ENCODE peak calls at places on chromosomes 7 and 10, in four cellular contexts. J is PC-3, I is epithelial cell of esophagus, C is kidney epithelial cell. T is an unnamed sample.
A peak's percentile ranks its signal among the peaks of the same experiment; 100 is the strongest.

GRCh38 chr10:15738237-15738928 is 18.7 kb upstream of the ITGA8 start:
- DNase-seq in J (no peak), I (no peak), C (no peak), T (peak; percentile 86)

GRCh38 chr7:130884437-130885417 is 150.7 kb upstream of the KLF14 start:
- DNase-seq in J (peak; percentile 27), I (peak; percentile 89), C (peak; percentile 95), T (no peak)

GRCh38 chr10:73183882-73184281 is 16.0 kb downstream of the FAM149B1 start:
- DNase-seq in J (no peak), I (peak; percentile 2), C (no peak), T (no peak)

GRCh38 chr7:66837007-66837406 is 84.0 kb upstream of the TMEM248 start:
- DNase-seq in J (peak; percentile 75), I (peak; percentile 42), C (no peak), T (no peak)

GRCh38 chr10:80506189-80506575 is 31.5 kb upstream of the SH2D4B start:
- DNase-seq in J (no peak), I (peak; percentile 93), C (peak; percentile 94), T (no peak)

GRCh38 chr10:125008689-125009579 is 67.0 kb downstream of the ZRANB1 start:
- DNase-seq in J (no peak), I (peak; percentile 68), C (no peak), T (no peak)

GRCh38 chr7:116864084-116864483 is 1.7 kb downstream of the CAPZA2 start:
- DNase-seq in J (no peak), I (no peak), C (no peak), T (no peak)

GRCh38 chr7:131300572-131301466 is 26.9 kb upstream of the MKLN1 start:
- DNase-seq in J (no peak), I (no peak), C (no peak), T (no peak)

GRCh38 chr7:45407730-45408406 is 166.3 kb upstream of the ADCY1 start:
- DNase-seq in J (no peak), I (no peak), C (no peak), T (no peak)

GRCh38 chr10:132186488-132187413 is at the start of gene DPYSL4:
- DNase-seq in J (peak; percentile 10), I (no peak), C (no peak), T (no peak)

GRCh38 chr7:38629621-38630020 is 1.6 kb downstream of the AMPH start:
- DNase-seq in J (no peak), I (no peak), C (no peak), T (no peak)

GRCh38 chr10:43353495-43354324 is 17.7 kb upstream of the FXYD4 start:
- DNase-seq in J (peak; percentile 40), I (no peak), C (no peak), T (no peak)

GRCh38 chr7:80189638-80190037 is 55.0 kb downstream of the GNAI1 start:
- DNase-seq in J (no peak), I (no peak), C (no peak), T (no peak)

GRCh38 chr7:112511451-112512220 is 30.8 kb downstream of the LSMEM1 start:
- DNase-seq in J (no peak), I (no peak), C (no peak), T (no peak)

GRCh38 chr10:32846974-32847373 is 111.1 kb downstream of the ITGB1 start:
- DNase-seq in J (no peak), I (no peak), C (no peak), T (no peak)

GRCh38 chr7:151899513-151900360 is 22.8 kb upstream of the PRKAG2 start:
- DNase-seq in J (no peak), I (no peak), C (no peak), T (no peak)

GRCh38 chr10:30459283-30459682 is 25.3 kb downstream of the MAP3K8 start:
- DNase-seq in J (no peak), I (no peak), C (no peak), T (no peak)

DNA sequence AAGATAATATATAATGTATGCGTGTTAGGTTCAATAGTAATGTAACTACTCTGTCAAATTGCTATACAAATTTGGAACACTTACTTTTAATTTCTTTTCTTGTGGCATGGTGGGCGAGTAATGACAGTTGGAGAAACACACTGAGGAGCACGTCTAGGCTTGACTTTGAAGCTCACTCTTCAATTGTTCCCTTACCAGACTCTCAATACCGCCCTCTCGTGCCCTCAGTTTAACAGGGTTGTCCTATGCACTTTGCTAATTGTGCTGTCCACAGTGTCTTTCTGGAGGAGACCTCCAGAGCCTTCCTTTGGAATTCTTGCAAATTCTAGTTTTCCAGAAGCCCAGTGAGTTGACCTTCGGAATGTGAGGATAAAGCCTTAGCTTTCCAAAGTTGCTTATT is 107.2 kb upstream of the RELN start:
- DNase-seq in J (peak; percentile 63), I (peak; percentile 38), C (no peak), T (no peak)
- TF ChIP-seq CTCF in J (peak; percentile 54), I (peak; percentile 36), C (no peak), T (peak; percentile 18)

GRCh38 chr10:27625452-27626345 is 119.9 kb downstream of the MKX start:
- DNase-seq in J (no peak), I (no peak), C (no peak), T (no peak)
- TF ChIP-seq CTCF in J (no peak), I (no peak), C (no peak), T (no peak)

DNA sequence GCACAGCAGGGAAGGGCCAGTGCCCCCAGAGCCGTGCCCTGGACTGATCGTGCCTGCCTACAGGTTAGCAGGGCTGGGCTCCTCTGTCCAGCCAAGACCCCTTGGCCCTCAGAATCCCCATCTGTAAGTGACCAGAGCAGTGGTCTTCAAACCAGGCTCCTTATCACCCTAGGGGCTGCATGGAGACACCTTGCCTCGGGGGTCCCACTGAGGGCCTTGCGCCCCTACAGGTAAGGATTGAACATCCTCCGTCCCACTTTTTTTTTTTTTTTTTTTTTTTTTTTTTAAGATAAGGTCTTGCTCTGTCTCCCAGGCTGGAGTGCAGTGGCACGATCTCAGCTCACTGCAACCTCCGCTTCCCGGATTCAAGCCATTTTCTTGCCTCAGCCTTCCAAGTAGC is 32.6 kb upstream of the RADIL start:
- DNase-seq in J (no peak), I (no peak), C (no peak), T (no peak)
- TF ChIP-seq CTCF in J (no peak), I (no peak), C (no peak), T (no peak)

GRCh38 chr7:17311952-17312351 is 13.5 kb downstream of the AHR start:
- DNase-seq in J (no peak), I (no peak), C (no peak), T (no peak)
- TF ChIP-seq CTCF in J (no peak), I (no peak), C (no peak), T (no peak)